ENCODE peak calls at places on chromosomes 11 and 22, in eight cellular contexts. T, E, M, C, H, Q, Y and B are unnamed samples.

GRCh38 chr11:95301497-95301896 is 70.5 kb upstream of the SESN3 start:
- DNase-seq in T (no peak), E (no peak), M (no peak), C (no peak), H (no peak), Q (no peak), Y (no peak), B (no peak)

GRCh38 chr11:68042219-68043028 is 3.6 kb downstream of the TCIRG1 start:
- DNase-seq in T (no peak), E (no peak), M (no peak), C (no peak), H (no peak), Q (peak; percentile 60), Y (no peak), B (no peak)

GRCh38 chr11:56331861-56332491 is 13.9 kb upstream of the OR8K1 start:
- DNase-seq in T (no peak), E (no peak), M (no peak), C (no peak), H (peak; percentile 10), Q (no peak), Y (no peak), B (no peak)

GRCh38 chr11:67316882-67317364 is 13.6 kb downstream of the SSH3 start:
- DNase-seq in T (peak; percentile 52), E (no peak), M (no peak), C (no peak), H (no peak), Q (no peak), Y (no peak), B (peak; percentile 31)

GRCh38 chr11:17479284-17480214 is 2.9 kb upstream of the ABCC8 start:
- DNase-seq in T (no peak), E (no peak), M (peak; percentile 85), C (no peak), H (no peak), Q (no peak), Y (no peak), B (no peak)

GRCh38 chr11:80443177-80443576 is 1002.3 kb upstream of the TENM4 start:
- DNase-seq in T (no peak), E (no peak), M (no peak), C (no peak), H (no peak), Q (no peak), Y (no peak), B (no peak)

GRCh38 chr22:43743131-43743530 is 69.0 kb downstream of the EFCAB6 start:
- DNase-seq in T (no peak), E (no peak), M (peak; percentile 66), C (no peak), H (no peak), Q (no peak), Y (no peak), B (no peak)

GRCh38 chr11:65793144-65793581 is 6.3 kb downstream of the OVOL1 start:
- DNase-seq in T (no peak), E (peak; percentile 92), M (no peak), C (no peak), H (no peak), Q (no peak), Y (no peak), B (no peak)

GRCh38 chr11:98711011-98711410 is 309.7 kb upstream of the CNTN5 start:
- DNase-seq in T (no peak), E (no peak), M (peak; percentile 15), C (no peak), H (no peak), Q (no peak), Y (no peak), B (no peak)

GRCh38 chr11:100902454-100903141 is 215.5 kb downstream of the ARHGAP42 start:
- DNase-seq in T (no peak), E (no peak), M (no peak), C (no peak), H (no peak), Q (no peak), Y (no peak), B (no peak)

GRCh38 chr11:35393093-35393492 is 26.3 kb downstream of the SLC1A2 start:
- DNase-seq in T (peak; percentile 45), E (no peak), M (peak; percentile 65), C (no peak), H (no peak), Q (no peak), Y (no peak), B (no peak)

GRCh38 chr11:9461760-9462134 is 935 bp downstream of the ZNF143 start:
- DNase-seq in T (peak; percentile 15), E (no peak), M (no peak), C (no peak), H (no peak), Q (no peak), Y (no peak), B (peak; percentile 22)

GRCh38 chr11:110447343-110447742 is 17.6 kb downstream of the FDX1 start:
- DNase-seq in T (no peak), E (no peak), M (no peak), C (no peak), H (no peak), Q (no peak), Y (no peak), B (no peak)

GRCh38 chr11:110450246-110450645 is 20.5 kb downstream of the FDX1 start:
- DNase-seq in T (no peak), E (no peak), M (no peak), C (no peak), H (no peak), Q (no peak), Y (no peak), B (no peak)

GRCh38 chr11:110445428-110445827 is 15.7 kb downstream of the FDX1 start:
- DNase-seq in T (peak; percentile 64), E (no peak), M (no peak), C (no peak), H (no peak), Q (no peak), Y (no peak), B (no peak)

GRCh38 chr11:110446594-110446993 is 16.8 kb downstream of the FDX1 start:
- DNase-seq in T (no peak), E (no peak), M (no peak), C (no peak), H (no peak), Q (no peak), Y (no peak), B (no peak)

DNA sequence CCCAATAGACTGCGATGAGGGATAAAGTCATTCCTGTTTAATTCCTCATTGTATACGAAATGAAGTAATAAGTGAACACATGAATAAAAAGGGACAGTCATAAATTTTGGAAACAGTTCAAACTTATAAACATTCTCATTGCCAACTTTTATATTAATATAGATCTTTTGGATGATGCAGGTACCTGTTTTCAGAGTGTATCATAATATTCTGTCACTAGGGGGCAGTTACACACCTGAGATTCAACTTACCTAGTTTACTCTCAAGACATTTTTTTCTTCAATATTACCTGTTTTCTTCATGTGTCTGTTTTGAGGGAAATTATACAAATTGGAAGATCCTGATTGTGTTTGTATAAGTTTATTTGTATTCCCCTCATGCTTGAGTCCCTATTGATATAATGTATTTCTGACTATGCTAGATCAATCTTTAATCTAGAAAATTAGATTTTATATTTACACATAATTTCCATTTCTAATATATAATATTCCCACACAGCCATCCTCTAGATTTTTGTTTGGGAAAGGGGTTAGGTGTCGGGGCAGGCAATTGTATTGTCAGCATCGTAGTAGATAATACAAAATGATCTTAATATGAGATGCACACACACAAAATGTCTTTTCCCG is 18.3 kb downstream of the FDX1 start:
- DNase-seq in T (no peak), E (no peak), M (no peak), C (no peak), H (no peak), Q (no peak), Y (no peak), B (no peak)
- TF ChIP-seq CTCF in T (peak; percentile 32), E (peak; percentile 54), M (peak; percentile 62), C (no peak), H (peak; percentile 52), Q (peak; percentile 11), Y (peak; percentile 15), B (no peak)

DNA sequence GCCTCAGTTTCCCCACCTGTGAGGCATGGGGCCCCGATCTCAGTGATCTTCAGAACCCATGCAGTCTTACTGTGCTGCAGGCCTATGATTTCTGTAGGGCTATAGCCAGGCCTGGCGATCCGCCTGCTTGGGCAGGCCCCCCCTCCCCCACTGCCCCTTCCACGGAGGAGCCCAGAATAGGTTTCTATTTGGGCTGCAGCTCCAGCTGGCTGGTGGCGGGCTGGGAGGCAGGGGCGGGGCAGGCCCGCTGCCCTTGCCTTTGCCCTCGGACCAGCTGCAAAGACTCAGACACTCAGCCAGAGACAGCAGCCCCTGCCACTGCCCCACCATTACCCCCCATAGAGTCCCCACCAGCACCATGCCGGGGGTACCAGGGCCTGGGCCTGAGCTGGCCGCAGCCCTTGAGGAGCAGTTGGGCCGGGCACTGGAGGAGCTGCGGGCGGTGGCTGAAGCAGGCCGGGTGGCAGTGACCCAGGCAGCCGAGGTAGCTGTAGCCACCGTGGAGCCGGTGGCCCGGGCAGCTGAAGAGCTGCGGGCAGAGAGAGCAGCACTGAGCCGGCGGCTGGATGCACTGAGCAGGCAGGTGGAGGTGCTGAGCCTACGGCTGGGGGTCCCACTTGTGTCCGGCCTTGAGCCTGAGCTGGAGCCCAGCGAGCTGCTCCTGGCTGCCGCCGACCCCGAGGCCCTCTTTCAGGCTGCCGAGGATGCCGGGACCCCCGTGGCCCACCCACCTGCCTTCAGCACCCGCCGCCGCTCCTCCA is 12.2 kb downstream of the SMTN start:
- DNase-seq in T (no peak), E (no peak), M (no peak), C (no peak), H (peak; percentile 81), Q (peak; percentile 95), Y (no peak), B (no peak)
- H3K27ac ChIP-seq in T (no peak overlapping the region), E (peak overlapping the region; percentile 52), M (no peak overlapping the region), C (peak overlapping the region; percentile 88), H (peak overlapping the region; percentile 94), Q (peak overlapping the region; percentile 99), Y (peak overlapping the region; percentile 42), B (no peak overlapping the region)

GRCh38 chr22:28348613-28349012 is 331.0 kb downstream of the TTC28 start:
- DNase-seq in T (no peak), E (no peak), M (no peak), C (no peak), H (no peak), Q (no peak), Y (no peak), B (no peak)

GRCh38 chr22:28341001-28341400 is 338.6 kb downstream of the TTC28 start:
- DNase-seq in T (peak; percentile 12), E (no peak), M (no peak), C (no peak), H (no peak), Q (no peak), Y (no peak), B (no peak)

GRCh38 chr22:28345304-28345703 is 334.3 kb downstream of the TTC28 start:
- DNase-seq in T (no peak), E (peak; percentile 9), M (no peak), C (no peak), H (no peak), Q (no peak), Y (no peak), B (no peak)

GRCh38 chr22:28346308-28346707 is 333.3 kb downstream of the TTC28 start:
- DNase-seq in T (no peak), E (no peak), M (no peak), C (no peak), H (no peak), Q (no peak), Y (no peak), B (no peak)

GRCh38 chr22:28344893-28345292 is 334.7 kb downstream of the TTC28 start:
- DNase-seq in T (peak; percentile 16), E (no peak), M (no peak), C (no peak), H (no peak), Q (no peak), Y (no peak), B (no peak)
- H3K4me3 ChIP-seq in T (no peak overlapping the region), E (no peak overlapping the region), M (no peak overlapping the region), C (peak overlapping the region; percentile 56), H (no peak overlapping the region), Q (peak overlapping the region; percentile 9), Y (no peak overlapping the region), B (no peak overlapping the region)

GRCh38 chr11:12411806-12412727 is 34.7 kb downstream of the PARVA start:
- DNase-seq in T (peak; percentile 95), E (no peak), M (peak; percentile 82), C (peak; percentile 65), H (peak; percentile 57), Q (peak; percentile 88), Y (peak; percentile 41), B (peak; percentile 85)
- TF ChIP-seq CTCF in T (peak; percentile 85), E (peak; percentile 63), M (peak; percentile 92), C (peak; percentile 83), H (peak; percentile 69), Q (peak; percentile 77), Y (peak; percentile 73), B (peak; percentile 94)